ENCODE peak calls at places on chromosomes 16 and 17, in nine cellular contexts. X is fibroblast of mammary gland, D is foreskin fibroblast, N is hepatocyte, I is GM20000, G is nephron progenitor cell, C is right lobe of liver, Q is neural crest cell, J is SK-N-SH. W is an unnamed sample.

GRCh38 chr17:47291242-47291873 is 32.4 kb upstream of the EFCAB13 start:
- DNase-seq in X (no peak), D (no peak), N (no peak), I (no peak), G (no peak), C (no peak), Q (no peak), J (no peak), W (no peak)

GRCh38 chr17:45279898-45280297 is 18.0 kb upstream of the SPATA32 start:
- DNase-seq in X (no peak), D (no peak), N (no peak), I (no peak), G (no peak), C (no peak), Q (no peak), J (no peak), W (no peak)

GRCh38 chr17:58161566-58161965 is 5.2 kb upstream of the OR4D2 start:
- DNase-seq in X (no peak), D (no peak), N (no peak), I (no peak), G (no peak), C (no peak), Q (no peak), J (no peak), W (no peak)

GRCh38 chr16:2239231-2239675 is 3.0 kb downstream of the DNASE1L2 start:
- DNase-seq in X (peak), D (peak), N (no peak), I (no peak), G (no peak), C (no peak), Q (no peak), J (peak), W (no peak)

GRCh38 chr16:23546778-23547177 is 10.4 kb downstream of the EARS2 start:
- DNase-seq in X (no peak), D (no peak), N (no peak), I (no peak), G (no peak), C (no peak), Q (no peak), J (no peak), W (no peak)

GRCh38 chr17:1495265-1495664 is 2.8 kb upstream of the MYO1C start:
- DNase-seq in X (no peak), D (peak), N (no peak), I (no peak), G (no peak), C (no peak), Q (no peak), J (no peak), W (no peak)

GRCh38 chr16:1964046-1964505 is 550 bp downstream of the RPS2 start:
- DNase-seq in X (no peak), D (peak), N (peak), I (no peak), G (no peak), C (no peak), Q (no peak), J (no peak), W (no peak)

GRCh38 chr16:76780556-76780955 is 410.4 kb upstream of the MON1B start:
- DNase-seq in X (peak), D (no peak), N (no peak), I (no peak), G (no peak), C (no peak), Q (no peak), J (no peak), W (no peak)

GRCh38 chr16:84410361-84411138 is 42.2 kb downstream of the ATP2C2 start:
- DNase-seq in X (no peak), D (no peak), N (no peak), I (no peak), G (no peak), C (no peak), Q (no peak), J (no peak), W (no peak)

GRCh38 chr17:30570596-30571265 is 93.5 kb downstream of the GOSR1 start:
- DNase-seq in X (no peak), D (no peak), N (no peak), I (no peak), G (no peak), C (no peak), Q (no peak), J (no peak), W (no peak)

GRCh38 chr17:74547264-74547663 is 1.3 kb upstream of the CD300C start:
- DNase-seq in X (no peak), D (no peak), N (no peak), I (no peak), G (no peak), C (no peak), Q (no peak), J (no peak), W (no peak)

GRCh38 chr17:11369570-11369969 is 128.6 kb downstream of the SHISA6 start:
- DNase-seq in X (no peak), D (no peak), N (peak), I (no peak), G (no peak), C (no peak), Q (no peak), J (no peak), W (no peak)

DNA sequence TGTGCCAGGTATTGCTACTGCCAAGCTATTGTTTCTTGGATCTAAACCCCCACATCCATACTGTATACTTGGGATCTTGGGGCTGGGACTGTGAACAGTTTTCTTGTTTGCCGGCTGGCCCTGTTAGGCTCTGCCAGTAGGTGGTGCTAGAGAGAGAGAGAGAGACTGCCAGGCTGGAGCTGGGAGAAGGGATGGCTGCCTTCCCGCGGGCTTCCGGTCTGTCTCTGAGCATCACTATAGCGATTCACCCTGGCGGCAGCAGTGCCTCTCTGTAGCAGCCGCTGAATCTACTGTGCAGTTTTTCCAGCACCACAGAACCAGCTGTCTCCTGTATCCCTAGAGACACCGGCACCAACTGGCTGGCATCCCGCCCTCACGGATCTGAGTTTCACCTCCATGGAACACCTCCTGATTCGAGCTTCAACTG is 201.2 kb downstream of the UTP18 start:
- DNase-seq in X (peak), D (peak), N (peak), I (peak), G (peak), C (peak), Q (peak), J (peak), W (peak)
- TF ChIP-seq CTCF in X (peak), D (peak), N (peak), I (peak), G (peak), C (peak), Q (peak), J (peak), W (peak)

GRCh38 chr16:4327782-4328579 is 12.1 kb downstream of the GLIS2 start:
- DNase-seq in X (peak), D (peak), N (peak), I (peak), G (peak), C (peak), Q (peak), J (peak), W (no peak)
- TF ChIP-seq CTCF in X (peak), D (peak), N (peak), I (peak), G (peak), C (peak), Q (peak), J (peak), W (peak)

GRCh38 chr17:8375738-8376259 is 705 bp downstream of the KRABD2 start:
- DNase-seq in X (peak), D (peak), N (peak), I (peak), G (no peak), C (no peak), Q (no peak), J (no peak), W (no peak)

GRCh38 chr17:8380049-8380448 is 2.9 kb downstream of the RPL26 start:
- DNase-seq in X (no peak), D (no peak), N (no peak), I (no peak), G (no peak), C (no peak), Q (no peak), J (no peak), W (no peak)

GRCh38 chr17:8377422-8377821 is 918 bp upstream of the KRABD2 start:
- DNase-seq in X (no peak), D (no peak), N (no peak), I (no peak), G (no peak), C (no peak), Q (no peak), J (no peak), W (no peak)

GRCh38 chr17:8372422-8372821 is 4.1 kb downstream of the KRABD2 start:
- DNase-seq in X (no peak), D (no peak), N (no peak), I (no peak), G (no peak), C (no peak), Q (no peak), J (no peak), W (no peak)

GRCh38 chr17:8376302-8377067 is at the start of gene KRABD2:
- DNase-seq in X (peak), D (peak), N (peak), I (peak), G (peak), C (peak), Q (peak), J (peak), W (peak)
- TF ChIP-seq CTCF in X (peak), D (peak), N (peak), I (peak), G (peak), C (peak), Q (peak), J (peak), W (peak)

DNA sequence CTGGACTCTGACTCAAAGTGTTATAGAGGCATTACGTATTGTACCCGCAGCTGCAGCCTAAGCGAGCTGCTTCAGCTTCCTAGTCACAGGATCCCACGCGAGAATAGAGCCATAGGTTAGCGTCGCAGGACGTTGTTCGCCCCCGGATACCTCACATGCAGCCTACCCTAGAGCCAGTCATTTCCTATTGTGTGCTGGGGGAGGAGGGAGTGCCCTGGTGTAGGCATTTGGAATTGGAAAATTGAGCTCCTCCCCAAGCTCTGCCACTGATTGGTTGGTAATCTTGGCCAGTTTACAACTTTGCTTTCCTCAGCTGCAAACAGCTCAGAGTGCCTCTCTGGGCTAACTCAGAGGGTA is 530 bp downstream of the NAA60 start:
- DNase-seq in X (peak), D (peak), N (peak), I (no peak), G (no peak), C (no peak), Q (no peak), J (peak), W (no peak)
- TF ChIP-seq CTCF in X (no peak), D (no peak), N (no peak), I (no peak), G (no peak), C (no peak), Q (no peak), J (no peak), W (no peak)